ENCODE peak calls at places on chromosomes 12 and 14, in seven cellular contexts. One of them, this sample, is unnamed.

GRCh38 chr14:87732562-87732961 is 260.4 kb downstream of the GALC start:
- DNase-seq in endodermal cell: no peak
- DNase-seq in hypothalamus: no peak
- DNase-seq in D721Med: no peak
- DNase-seq in ecto neural progenitor cell: no peak
- DNase-seq in HCEC 1CT: no peak
- DNase-seq in Daoy: peak
- DNase-seq in this sample: no peak

GRCh38 chr12:32460638-32461037 is 61.3 kb downstream of the FGD4 start:
- DNase-seq in endodermal cell: no peak
- DNase-seq in hypothalamus: no peak
- DNase-seq in D721Med: no peak
- DNase-seq in ecto neural progenitor cell: no peak
- DNase-seq in HCEC 1CT: no peak
- DNase-seq in Daoy: no peak
- DNase-seq in this sample: no peak

GRCh38 chr12:76694369-76694768 is 69.5 kb upstream of the ZDHHC17 start:
- DNase-seq in endodermal cell: no peak
- DNase-seq in hypothalamus: no peak
- DNase-seq in D721Med: no peak
- DNase-seq in ecto neural progenitor cell: no peak
- DNase-seq in HCEC 1CT: no peak
- DNase-seq in Daoy: no peak
- DNase-seq in this sample: no peak

GRCh38 chr14:104559043-104559768 is 20.4 kb upstream of the C14orf180 start:
- DNase-seq in endodermal cell: peak
- DNase-seq in hypothalamus: no peak
- DNase-seq in D721Med: no peak
- DNase-seq in ecto neural progenitor cell: no peak
- DNase-seq in HCEC 1CT: no peak
- DNase-seq in Daoy: no peak
- DNase-seq in this sample: no peak

GRCh38 chr14:104650057-104650980 is 39.1 kb upstream of the INF2 start:
- DNase-seq in endodermal cell: peak
- DNase-seq in hypothalamus: peak
- DNase-seq in D721Med: peak
- DNase-seq in ecto neural progenitor cell: peak
- DNase-seq in HCEC 1CT: peak
- DNase-seq in Daoy: peak
- DNase-seq in this sample: no peak

GRCh38 chr12:96434107-96434506 is 33.9 kb upstream of the CDK17 start:
- DNase-seq in endodermal cell: no peak
- DNase-seq in hypothalamus: no peak
- DNase-seq in D721Med: no peak
- DNase-seq in ecto neural progenitor cell: no peak
- DNase-seq in HCEC 1CT: peak
- DNase-seq in Daoy: peak
- DNase-seq in this sample: no peak

GRCh38 chr12:106629797-106630669 is 47.2 kb downstream of the RFX4 start:
- DNase-seq in endodermal cell: no peak
- DNase-seq in hypothalamus: peak
- DNase-seq in D721Med: no peak
- DNase-seq in ecto neural progenitor cell: no peak
- DNase-seq in HCEC 1CT: no peak
- DNase-seq in Daoy: peak
- DNase-seq in this sample: no peak

GRCh38 chr14:34460841-34461240 is 1.2 kb downstream of the SPTSSA start:
- DNase-seq in endodermal cell: no peak
- DNase-seq in hypothalamus: no peak
- DNase-seq in D721Med: no peak
- DNase-seq in ecto neural progenitor cell: no peak
- DNase-seq in HCEC 1CT: peak
- DNase-seq in Daoy: peak
- DNase-seq in this sample: no peak

GRCh38 chr12:105256011-105256410 is 20.0 kb upstream of the APPL2 start:
- DNase-seq in endodermal cell: no peak
- DNase-seq in hypothalamus: no peak
- DNase-seq in D721Med: no peak
- DNase-seq in ecto neural progenitor cell: no peak
- DNase-seq in HCEC 1CT: peak
- DNase-seq in Daoy: no peak
- DNase-seq in this sample: no peak

GRCh38 chr14:96249016-96249415 is 7.0 kb upstream of the BDKRB1 start:
- DNase-seq in endodermal cell: no peak
- DNase-seq in hypothalamus: no peak
- DNase-seq in D721Med: no peak
- DNase-seq in ecto neural progenitor cell: no peak
- DNase-seq in HCEC 1CT: peak
- DNase-seq in Daoy: peak
- DNase-seq in this sample: no peak

This sample was measured in esophagus muscularis mucosa.